ENCODE peak calls at places on chromosome 19, in four cellular contexts. One of them, this sample, is unnamed.
A peak's percentile ranks its signal among the peaks of the same experiment; 100 is the strongest.

GRCh38 chr19:1923319-1923718 is 17.7 kb upstream of the CSNK1G2 start:
- DNase-seq in stomach: no peak
- DNase-seq in spleen: no peak
- DNase-seq in pancreas: no peak
- DNase-seq in this sample: no peak

GRCh38 chr19:51686171-51686570 is 7.0 kb upstream of the SPACA6 start:
- DNase-seq in spleen: no peak
- DNase-seq in pancreas: no peak
- DNase-seq in stomach: no peak
- DNase-seq in this sample: no peak

GRCh38 chr19:3162418-3163229 is 15.9 kb upstream of the S1PR4 start:
- DNase-seq in stomach: no peak
- DNase-seq in spleen: no peak
- DNase-seq in pancreas: no peak
- DNase-seq in this sample: no peak

GRCh38 chr19:57886046-57886445 is 2.8 kb downstream of the ZNF814 start:
- DNase-seq in pancreas: no peak
- DNase-seq in spleen: no peak
- DNase-seq in stomach: no peak
- DNase-seq in this sample: no peak

GRCh38 chr19:806815-807421 is 9.7 kb downstream of the PTBP1 start:
- DNase-seq in stomach: no peak
- DNase-seq in spleen: no peak
- DNase-seq in pancreas: no peak
- DNase-seq in this sample: no peak

GRCh38 chr19:5607318-5608270 is 15.0 kb downstream of the SAFB2 start:
- DNase-seq in spleen: no peak
- DNase-seq in stomach: no peak
- DNase-seq in pancreas: no peak
- DNase-seq in this sample: no peak

GRCh38 chr19:35229601-35230000 is 1.1 kb upstream of the FAM187B start:
- DNase-seq in stomach: no peak
- DNase-seq in spleen: no peak
- DNase-seq in pancreas: no peak
- DNase-seq in this sample: no peak

GRCh38 chr19:54464044-54464623 is 556 bp upstream of the LENG9 start:
- DNase-seq in pancreas: peak; percentile 95
- DNase-seq in stomach: peak; percentile 99
- DNase-seq in spleen: peak; percentile 95
- DNase-seq in this sample: peak; percentile 72

GRCh38 chr19:55866521-55866920 is 30.2 kb downstream of the NLRP4 start:
- DNase-seq in pancreas: no peak
- DNase-seq in stomach: no peak
- DNase-seq in spleen: no peak
- DNase-seq in this sample: no peak

GRCh38 chr19:47608074-47608907 is 643 bp upstream of the BICRA start:
- DNase-seq in stomach: peak; percentile 96
- DNase-seq in pancreas: peak; percentile 96
- DNase-seq in spleen: peak; percentile 98
- DNase-seq in this sample: peak; percentile 94

GRCh38 chr19:6087074-6087506 is 23.2 kb downstream of the RFX2 start:
- DNase-seq in pancreas: no peak
- DNase-seq in stomach: no peak
- DNase-seq in spleen: no peak
- DNase-seq in this sample: no peak

GRCh38 chr19:17078920-17079709 is 3.5 kb downstream of the MYO9B start:
- DNase-seq in spleen: no peak
- DNase-seq in stomach: no peak
- DNase-seq in pancreas: no peak
- DNase-seq in this sample: no peak

GRCh38 chr19:38850976-38851621 is 1.3 kb upstream of the HNRNPL start:
- DNase-seq in pancreas: peak; percentile 64
- DNase-seq in spleen: peak; percentile 92
- DNase-seq in stomach: no peak
- DNase-seq in this sample: no peak

GRCh38 chr19:1051791-1052190 is 11.9 kb downstream of the ABCA7 start:
- DNase-seq in pancreas: no peak
- DNase-seq in spleen: no peak
- DNase-seq in stomach: no peak
- DNase-seq in this sample: no peak

GRCh38 chr19:3586124-3586626 is 897 bp downstream of the GIPC3 start:
- DNase-seq in spleen: no peak
- DNase-seq in stomach: no peak
- DNase-seq in pancreas: no peak
- DNase-seq in this sample: peak; percentile 30

GRCh38 chr19:49145485-49146407 is 9.4 kb downstream of the HRC start:
- DNase-seq in spleen: peak; percentile 93
- DNase-seq in stomach: peak; percentile 87
- DNase-seq in pancreas: peak; percentile 82
- DNase-seq in this sample: peak; percentile 71

GRCh38 chr19:55452381-55453325 is 8.8 kb downstream of the ISOC2 start:
- DNase-seq in spleen: no peak
- DNase-seq in stomach: peak; percentile 49
- DNase-seq in pancreas: peak; percentile 57
- DNase-seq in this sample: no peak

GRCh38 chr19:21835429-21835809 is 563 bp downstream of the ZNF43 start:
- DNase-seq in pancreas: no peak
- DNase-seq in stomach: no peak
- DNase-seq in spleen: no peak
- DNase-seq in this sample: no peak

GRCh38 chr19:55606471-55606787 is 982 bp downstream of the ZNF865 start:
- DNase-seq in spleen: no peak
- DNase-seq in pancreas: no peak
- DNase-seq in stomach: no peak
- DNase-seq in this sample: no peak

GRCh38 chr19:42394751-42395150 is 4.7 kb upstream of the CNFN start:
- DNase-seq in spleen: no peak
- DNase-seq in pancreas: no peak
- DNase-seq in stomach: no peak
- DNase-seq in this sample: no peak

GRCh38 chr19:47598407-47599349 is 10.3 kb upstream of the BICRA start:
- DNase-seq in stomach: peak; percentile 41
- DNase-seq in pancreas: no peak
- DNase-seq in spleen: no peak
- DNase-seq in this sample: no peak

GRCh38 chr19:10503002-10503789 is at the start of gene KEAP1:
- DNase-seq in stomach: peak; percentile 38
- DNase-seq in pancreas: no peak
- DNase-seq in spleen: no peak
- DNase-seq in this sample: peak; percentile 20

GRCh38 chr19:3071764-3072163 is 9.5 kb upstream of the TLE5 start:
- DNase-seq in spleen: no peak
- DNase-seq in pancreas: no peak
- DNase-seq in stomach: no peak
- DNase-seq in this sample: no peak

GRCh38 chr19:1728816-1729567 is 24.3 kb upstream of the ONECUT3 start:
- DNase-seq in spleen: no peak
- DNase-seq in stomach: no peak
- DNase-seq in pancreas: no peak
- DNase-seq in this sample: no peak

GRCh38 chr19:8611890-8612806 is 1.6 kb upstream of the ADAMTS10 start:
- DNase-seq in spleen: no peak
- DNase-seq in stomach: no peak
- DNase-seq in pancreas: peak; percentile 39
- DNase-seq in this sample: no peak

GRCh38 chr19:8302357-8302691 is 5.8 kb downstream of the CD320 start:
- DNase-seq in pancreas: peak; percentile 15
- DNase-seq in stomach: peak; percentile 27
- DNase-seq in spleen: peak; percentile 80
- DNase-seq in this sample: no peak

DNA sequence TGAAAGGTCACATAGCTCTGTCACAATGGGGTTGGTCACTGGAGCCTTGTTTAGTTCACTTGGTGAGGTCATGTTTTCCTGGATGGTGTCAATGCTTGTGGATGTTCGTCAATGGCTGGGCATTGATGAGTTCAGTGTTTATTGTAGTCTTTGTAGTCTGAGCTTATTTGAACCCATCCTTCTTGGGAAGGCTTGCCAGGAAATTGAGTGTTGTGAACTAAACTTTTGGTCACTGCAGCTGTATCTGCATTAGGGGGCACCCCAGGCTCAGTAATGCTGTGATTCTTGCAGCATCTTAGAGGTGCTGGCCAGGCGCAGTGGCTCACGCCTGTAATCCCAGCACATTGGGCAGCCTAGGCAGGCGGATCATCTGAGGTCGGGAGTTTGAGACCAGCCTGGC is 22.0 kb downstream of the BLOC1S3 start:
- DNase-seq in stomach: peak; percentile 33
- DNase-seq in spleen: no peak
- DNase-seq in pancreas: no peak
- DNase-seq in this sample: no peak
- TF ChIP-seq CTCF in stomach: no peak
- TF ChIP-seq CTCF in spleen: no peak
- TF ChIP-seq CTCF in pancreas: peak; percentile 9
- TF ChIP-seq CTCF in this sample: no peak

DNA sequence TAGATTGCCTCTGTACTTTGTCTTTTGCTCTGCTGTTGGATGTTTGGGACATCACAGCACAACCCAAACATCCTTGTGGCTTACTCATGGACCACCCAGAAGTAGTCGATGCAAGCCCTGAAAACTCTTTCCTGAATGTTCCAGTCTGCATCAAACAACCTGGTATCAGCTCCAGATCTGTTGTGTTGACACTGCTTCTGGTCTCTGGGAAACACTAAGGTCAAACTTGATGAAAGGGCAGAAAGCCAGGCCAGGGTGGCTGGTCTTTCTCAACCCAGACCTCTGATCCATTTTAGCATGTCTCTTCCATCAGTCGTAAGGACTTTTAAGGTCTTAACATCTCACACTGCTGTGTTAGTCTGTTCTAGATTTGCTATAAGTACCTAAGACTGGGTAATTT is 265.7 kb downstream of the ZNF536 start:
- DNase-seq in stomach: no peak
- DNase-seq in pancreas: no peak
- DNase-seq in spleen: no peak
- DNase-seq in this sample: no peak
- H3K27me3 ChIP-seq in stomach: peaks cover 7% of the 10 kb centered on the region
- H3K27me3 ChIP-seq in pancreas: no peaks in the 10 kb centered on the region
- H3K27me3 ChIP-seq in spleen: no peaks in the 10 kb centered on the region
- H3K27me3 ChIP-seq in this sample: no peaks in the 10 kb centered on the region

GRCh38 chr19:29531458-29532025 is 5.7 kb downstream of the VSTM2B start:
- DNase-seq in spleen: peak; percentile 33
- DNase-seq in pancreas: no peak
- DNase-seq in stomach: no peak
- DNase-seq in this sample: no peak

GRCh38 chr19:29528350-29528945 is 2.7 kb downstream of the VSTM2B start:
- DNase-seq in pancreas: peak; percentile 25
- DNase-seq in stomach: no peak
- DNase-seq in spleen: peak; percentile 78
- DNase-seq in this sample: peak; percentile 16

GRCh38 chr19:29528946-29529645 is 3.3 kb downstream of the VSTM2B start:
- DNase-seq in stomach: no peak
- DNase-seq in spleen: peak; percentile 40
- DNase-seq in pancreas: no peak
- DNase-seq in this sample: no peak

GRCh38 chr19:29530549-29531457 is 5.0 kb downstream of the VSTM2B start:
- DNase-seq in stomach: no peak
- DNase-seq in spleen: peak; percentile 51
- DNase-seq in pancreas: no peak
- DNase-seq in this sample: no peak

GRCh38 chr19:29529646-29530548 is 4.1 kb downstream of the VSTM2B start:
- DNase-seq in stomach: no peak
- DNase-seq in spleen: peak; percentile 53
- DNase-seq in pancreas: no peak
- DNase-seq in this sample: no peak
- TF ChIP-seq CTCF in stomach: no peak
- TF ChIP-seq CTCF in spleen: no peak
- TF ChIP-seq CTCF in pancreas: no peak
- TF ChIP-seq CTCF in this sample: no peak

GRCh38 chr19:15584541-15585115 is 30.4 kb upstream of the CYP4F8 start:
- DNase-seq in stomach: peak; percentile 83
- DNase-seq in pancreas: peak; percentile 76
- DNase-seq in spleen: peak; percentile 95
- DNase-seq in this sample: peak; percentile 74

GRCh38 chr19:15584095-15584494 is 30.9 kb upstream of the CYP4F8 start:
- DNase-seq in pancreas: no peak
- DNase-seq in stomach: no peak
- DNase-seq in spleen: no peak
- DNase-seq in this sample: no peak

GRCh38 chr19:15591796-15592195 is 23.2 kb upstream of the CYP4F8 start:
- DNase-seq in spleen: no peak
- DNase-seq in pancreas: no peak
- DNase-seq in stomach: no peak
- DNase-seq in this sample: no peak

GRCh38 chr19:15589760-15590451 is 25.1 kb upstream of the CYP4F8 start:
- DNase-seq in pancreas: no peak
- DNase-seq in stomach: no peak
- DNase-seq in spleen: no peak
- DNase-seq in this sample: no peak

DNA sequence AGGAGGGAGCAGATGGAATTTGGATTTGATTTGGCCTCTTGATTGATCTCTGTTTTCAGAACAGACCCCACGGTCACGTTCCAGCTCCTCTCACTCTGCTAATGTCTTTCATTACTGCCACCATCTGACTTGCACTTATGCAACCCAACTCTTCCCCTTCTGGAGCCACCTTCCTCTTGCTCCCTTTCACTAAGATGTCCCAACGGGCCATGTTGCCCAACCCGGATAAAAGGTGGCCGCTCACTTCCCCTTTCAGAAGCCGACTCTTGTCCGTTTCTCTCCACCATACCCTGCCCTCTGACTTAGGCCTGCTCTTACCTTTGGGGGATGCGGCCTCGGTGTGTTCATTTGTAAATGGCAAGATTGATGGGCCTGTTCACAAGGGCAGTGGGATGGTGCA is 27.4 kb upstream of the CYP4F8 start:
- DNase-seq in stomach: peak; percentile 44
- DNase-seq in pancreas: no peak
- DNase-seq in spleen: peak; percentile 87
- DNase-seq in this sample: no peak
- H3K27me3 ChIP-seq in stomach: peaks cover 52% of the 10 kb centered on the region
- H3K27me3 ChIP-seq in pancreas: no peaks in the 10 kb centered on the region
- H3K27me3 ChIP-seq in spleen: peaks cover 5% of the 10 kb centered on the region
- H3K27me3 ChIP-seq in this sample: peaks cover 12% of the 10 kb centered on the region